ENCODE peak calls at places on chromosomes 3 and 15, in ten cellular contexts. Y is spleen; N is hepatocyte; W is choroid plexus epithelial cell; M is OCI-LY7; F is AG09309; K is A673; Z is CD8-positive, alpha-beta T cell; L is GM10248; R is cardiac muscle cell. J is an unnamed sample.

GRCh38 chr15:95826831-95827230 is 503.7 kb upstream of the NR2F2 start:
- DNase-seq in Y (no peak), N (peak; percentile 17), W (peak; percentile 57), M (no peak), F (no peak), K (peak; percentile 22), Z (no peak), L (no peak), R (no peak), J (no peak)

GRCh38 chr3:168884353-168884903 is 779.1 kb downstream of the MECOM start:
- DNase-seq in Y (no peak), N (peak; percentile 63), W (peak; percentile 91), M (no peak), F (peak; percentile 84), K (no peak), Z (no peak), L (no peak), R (peak; percentile 89), J (no peak)

GRCh38 chr15:68082735-68083134 is 28.6 kb downstream of the PIAS1 start:
- DNase-seq in Y (no peak), N (no peak), W (no peak), M (no peak), F (no peak), K (no peak), Z (no peak), L (no peak), R (no peak), J (no peak)

GRCh38 chr3:100103558-100104441 is 10.5 kb downstream of the FILIP1L start:
- DNase-seq in Y (no peak), N (no peak), W (peak; percentile 88), M (peak; percentile 17), F (no peak), K (no peak), Z (no peak), L (peak; percentile 36), R (peak; percentile 32), J (no peak)

GRCh38 chr3:46065294-46065705 is 38.0 kb upstream of the XCR1 start:
- DNase-seq in Y (no peak), N (peak; percentile 22), W (peak; percentile 56), M (no peak), F (no peak), K (peak; percentile 12), Z (peak; percentile 79), L (peak; percentile 57), R (no peak), J (peak; percentile 56)

GRCh38 chr15:73686781-73687256 is 2.6 kb downstream of the CD276 start:
- DNase-seq in Y (peak; percentile 43), N (peak; percentile 65), W (peak; percentile 85), M (no peak), F (peak; percentile 57), K (no peak), Z (no peak), L (no peak), R (peak; percentile 88), J (no peak)

GRCh38 chr3:7565574-7565973 is 704.7 kb downstream of the GRM7 start:
- DNase-seq in Y (no peak), N (no peak), W (no peak), M (no peak), F (no peak), K (no peak), Z (no peak), L (no peak), R (peak; percentile 18), J (no peak)

GRCh38 chr3:26574766-26575165 is 47.8 kb upstream of the LRRC3B start:
- DNase-seq in Y (no peak), N (no peak), W (no peak), M (no peak), F (no peak), K (no peak), Z (no peak), L (no peak), R (no peak), J (no peak)

GRCh38 chr3:35679409-35680080 is 40.2 kb downstream of the ARPP21 start:
- DNase-seq in Y (no peak), N (no peak), W (no peak), M (no peak), F (no peak), K (no peak), Z (no peak), L (no peak), R (no peak), J (no peak)

GRCh38 chr3:108255131-108255530 is 32.9 kb upstream of the IFT57 start:
- DNase-seq in Y (no peak), N (no peak), W (no peak), M (no peak), F (no peak), K (no peak), Z (no peak), L (no peak), R (no peak), J (no peak)

GRCh38 chr15:62087671-62088360 is 21.0 kb downstream of the C2CD4A start:
- DNase-seq in Y (no peak), N (peak; percentile 25), W (peak; percentile 63), M (no peak), F (no peak), K (peak; percentile 15), Z (no peak), L (no peak), R (peak; percentile 70), J (no peak)

GRCh38 chr3:173221010-173221409 is 80.0 kb upstream of the SPATA16 start:
- DNase-seq in Y (no peak), N (no peak), W (peak; percentile 6), M (peak; percentile 13), F (no peak), K (peak; percentile 55), Z (no peak), L (no peak), R (no peak), J (no peak)
- TF ChIP-seq CTCF in Y (no peak), N (no peak), W (peak; percentile 36), M (peak; percentile 68), F (peak; percentile 34), K (peak; percentile 69), Z (no peak), L (peak; percentile 29), R (peak; percentile 24), J (peak; percentile 27)

GRCh38 chr3:56347219-56347871 is 120.9 kb downstream of the ERC2 start:
- DNase-seq in Y (no peak), N (peak; percentile 16), W (no peak), M (peak; percentile 32), F (no peak), K (peak; percentile 19), Z (no peak), L (no peak), R (peak; percentile 18), J (no peak)
- TF ChIP-seq CTCF in Y (no peak), N (peak; percentile 25), W (peak; percentile 25), M (peak; percentile 78), F (peak; percentile 18), K (peak; percentile 54), Z (no peak), L (peak; percentile 14), R (peak; percentile 37), J (peak; percentile 34)

GRCh38 chr15:40096094-40096876 is 12.4 kb downstream of the BMF start:
- DNase-seq in Y (peak; percentile 11), N (no peak), W (no peak), M (peak; percentile 64), F (no peak), K (no peak), Z (no peak), L (no peak), R (no peak), J (no peak)

GRCh38 chr15:40097096-40097967 is 11.3 kb downstream of the BMF start:
- DNase-seq in Y (no peak), N (no peak), W (no peak), M (no peak), F (no peak), K (no peak), Z (no peak), L (no peak), R (no peak), J (no peak)

GRCh38 chr15:40093224-40093842 is 15.3 kb downstream of the BMF start:
- DNase-seq in Y (no peak), N (no peak), W (no peak), M (peak; percentile 61), F (no peak), K (no peak), Z (no peak), L (no peak), R (no peak), J (no peak)

GRCh38 chr15:40094156-40094555 is 14.5 kb downstream of the BMF start:
- DNase-seq in Y (peak; percentile 56), N (no peak), W (no peak), M (no peak), F (no peak), K (no peak), Z (no peak), L (no peak), R (no peak), J (no peak)

GRCh38 chr15:40095381-40096093 is 13.1 kb downstream of the BMF start:
- DNase-seq in Y (peak; percentile 64), N (no peak), W (no peak), M (no peak), F (no peak), K (no peak), Z (no peak), L (no peak), R (no peak), J (no peak)
- TF ChIP-seq CTCF in Y (no peak), N (no peak), W (no peak), M (no peak), F (no peak), K (no peak), Z (no peak), L (no peak), R (no peak), J (no peak)

DNA sequence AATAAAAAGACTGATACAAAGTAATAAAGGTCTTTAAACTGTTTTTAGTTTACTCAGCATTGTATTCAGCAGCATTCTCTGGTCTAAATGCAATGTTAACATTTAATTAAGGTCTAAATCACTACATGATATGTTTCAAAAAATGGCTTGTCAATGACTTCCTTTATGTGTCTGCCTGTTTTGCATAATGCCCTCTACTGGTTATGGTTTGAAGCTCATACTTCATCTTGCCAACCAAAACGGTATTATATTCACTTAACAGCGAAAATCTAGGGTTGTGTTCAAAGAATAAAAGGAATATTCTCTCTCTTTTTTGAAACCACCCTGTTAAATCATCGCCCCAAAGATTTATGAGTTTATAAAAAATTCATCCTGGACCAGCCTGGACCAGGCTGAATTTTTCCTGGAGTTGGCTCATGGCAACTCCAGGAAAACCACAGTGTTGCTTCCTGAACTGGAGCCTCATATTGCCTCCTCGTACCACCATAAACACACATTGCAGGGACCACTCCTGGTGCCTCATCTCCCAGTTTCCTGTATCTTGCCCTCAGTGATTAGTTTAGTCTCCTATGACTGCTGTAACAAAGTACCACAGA is 6.7 kb upstream of the NCEH1 start:
- DNase-seq in Y (no peak), N (no peak), W (peak; percentile 28), M (peak; percentile 16), F (no peak), K (peak; percentile 32), Z (no peak), L (no peak), R (no peak), J (no peak)
- TF ChIP-seq CTCF in Y (peak; percentile 12), N (peak; percentile 14), W (peak; percentile 39), M (peak; percentile 69), F (peak; percentile 49), K (peak; percentile 58), Z (no peak), L (no peak), R (peak; percentile 35), J (no peak)

DNA sequence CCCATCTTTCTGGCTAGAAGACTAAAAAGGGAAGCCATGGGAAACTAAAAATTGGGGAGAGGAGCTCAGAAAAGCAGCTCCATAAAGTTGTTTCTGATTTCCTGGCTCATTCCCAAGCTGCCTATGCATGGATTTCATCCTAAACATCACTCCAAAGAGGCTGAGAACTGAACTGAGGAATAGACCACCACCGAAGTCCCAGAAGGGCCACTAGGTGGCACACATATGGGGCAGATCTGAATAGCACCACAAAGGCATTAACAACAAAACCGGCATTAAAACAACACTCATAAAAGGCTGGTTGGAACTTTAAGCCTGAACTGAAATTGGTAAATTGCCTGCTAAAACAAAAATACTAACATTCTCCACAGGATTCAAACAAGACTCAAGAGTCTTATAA is 106.3 kb downstream of the PLD1 start:
- DNase-seq in Y (no peak), N (no peak), W (peak; percentile 72), M (peak; percentile 43), F (peak; percentile 7), K (peak; percentile 77), Z (no peak), L (peak; percentile 19), R (peak; percentile 65), J (no peak)
- TF ChIP-seq CTCF in Y (peak; percentile 20), N (peak; percentile 14), W (peak; percentile 78), M (peak; percentile 82), F (peak; percentile 70), K (peak; percentile 82), Z (no peak), L (peak; percentile 28), R (peak; percentile 74), J (no peak)

J was measured in mesothelial cell of epicardium.